ENCODE peak calls at places on chromosome 13, in eight cellular contexts. Q, U, F, P, D, O, S and Y are unnamed samples.

GRCh38 chr13:113816925-113817859 is 46.7 kb downstream of the GAS6 start:
- DNase-seq in Q (peak; percentile 95), U (peak; percentile 76), F (peak; percentile 28), P (peak; percentile 68), D (peak; percentile 76), O (peak; percentile 76), S (peak; percentile 83), Y (peak; percentile 72)

GRCh38 chr13:98374750-98375149 is 197.7 kb upstream of the RNF113B start:
- DNase-seq in Q (no peak), U (no peak), F (no peak), P (no peak), D (no peak), O (no peak), S (no peak), Y (no peak)

GRCh38 chr13:114264886-114265611 is 16.4 kb upstream of the UPF3A start:
- DNase-seq in Q (no peak), U (no peak), F (no peak), P (no peak), D (no peak), O (no peak), S (peak; percentile 79), Y (peak; percentile 87)

GRCh38 chr13:53758946-53759345 is 730.3 kb downstream of the OLFM4 start:
- DNase-seq in Q (no peak), U (no peak), F (no peak), P (no peak), D (no peak), O (no peak), S (no peak), Y (no peak)

GRCh38 chr13:33610471-33611015 is 207.4 kb upstream of the RFC3 start:
- DNase-seq in Q (no peak), U (peak; percentile 20), F (peak; percentile 64), P (peak; percentile 26), D (peak; percentile 79), O (no peak), S (no peak), Y (no peak)

GRCh38 chr13:113723400-113724015 is 35.5 kb upstream of the TMEM255B start:
- DNase-seq in Q (no peak), U (no peak), F (no peak), P (no peak), D (no peak), O (no peak), S (no peak), Y (no peak)

GRCh38 chr13:63184693-63185092 is 1769.0 kb upstream of the PCDH20 start:
- DNase-seq in Q (no peak), U (no peak), F (no peak), P (peak; percentile 47), D (no peak), O (no peak), S (peak; percentile 88), Y (peak; percentile 98)

GRCh38 chr13:30607908-30608307 is 9.8 kb upstream of the USPL1 start:
- DNase-seq in Q (no peak), U (no peak), F (no peak), P (no peak), D (no peak), O (peak; percentile 36), S (no peak), Y (no peak)

GRCh38 chr13:66301482-66301881 is 928.7 kb downstream of the PCDH9 start:
- DNase-seq in Q (no peak), U (no peak), F (no peak), P (no peak), D (no peak), O (no peak), S (no peak), Y (no peak)

GRCh38 chr13:36639610-36640009 is 34.2 kb upstream of the SERTM1 start:
- DNase-seq in Q (no peak), U (no peak), F (no peak), P (no peak), D (no peak), O (no peak), S (no peak), Y (no peak)

GRCh38 chr13:43303040-43303729 is 279.8 kb downstream of the DNAJC15 start:
- DNase-seq in Q (peak; percentile 83), U (no peak), F (peak; percentile 32), P (peak; percentile 42), D (peak; percentile 53), O (no peak), S (peak; percentile 70), Y (peak; percentile 47)

GRCh38 chr13:35838356-35838755 is 292.8 kb downstream of the DCLK1 start:
- DNase-seq in Q (no peak), U (no peak), F (no peak), P (no peak), D (no peak), O (no peak), S (peak; percentile 85), Y (peak; percentile 51)

GRCh38 chr13:77305276-77305675 is 21.6 kb downstream of the MYCBP2 start:
- DNase-seq in Q (no peak), U (no peak), F (no peak), P (no peak), D (no peak), O (no peak), S (no peak), Y (no peak)

GRCh38 chr13:40984670-40985366 is 34.3 kb downstream of the ELF1 start:
- DNase-seq in Q (no peak), U (no peak), F (no peak), P (no peak), D (no peak), O (no peak), S (no peak), Y (no peak)

GRCh38 chr13:30113983-30114491 is 193.3 kb downstream of the KATNAL1 start:
- DNase-seq in Q (peak; percentile 59), U (no peak), F (no peak), P (no peak), D (peak; percentile 59), O (no peak), S (no peak), Y (no peak)

GRCh38 chr13:48946163-48946562 is 29.5 kb upstream of the FNDC3A start:
- DNase-seq in Q (no peak), U (no peak), F (no peak), P (no peak), D (no peak), O (no peak), S (no peak), Y (no peak)

GRCh38 chr13:101140936-101141335 is 275.4 kb downstream of the NALCN start:
- DNase-seq in Q (no peak), U (no peak), F (no peak), P (no peak), D (no peak), O (no peak), S (no peak), Y (no peak)